ENCODE peak calls at places on chromosomes 2 and 18, in ten cellular contexts. One of them, this sample, is unnamed.

GRCh38 chr2:169736902-169737301 is 3.3 kb downstream of the KLHL23 start:
- DNase-seq in CD4-positive, alpha-beta T cell: no peak
- DNase-seq in GM20000: no peak
- DNase-seq in pons: no peak
- DNase-seq in activated naive CD8-positive, alpha-beta T cell treated with anti-CD3 and anti-CD28 coated beads, Interleukin-2, amount 50 U/mL, for 24 hours: no peak
- DNase-seq in stimulated activated CD4-positive, alpha-beta T cell treated with anti-CD3 and anti-CD28 coated beads, Interleukin-1b, Interleukin-23, amount 100 ng/mL, for 24 hours: no peak
- DNase-seq in heart left ventricle: no peak
- DNase-seq in memory B cell: no peak
- DNase-seq in MV-4-11: no peak
- DNase-seq in T-helper 9 cell: no peak
- DNase-seq in this sample: no peak

GRCh38 chr2:47313141-47313691 is 89.7 kb upstream of the MSH2 start:
- DNase-seq in CD4-positive, alpha-beta T cell: no peak
- DNase-seq in GM20000: no peak
- DNase-seq in pons: no peak
- DNase-seq in activated naive CD8-positive, alpha-beta T cell treated with anti-CD3 and anti-CD28 coated beads, Interleukin-2, amount 50 U/mL, for 24 hours: no peak
- DNase-seq in stimulated activated CD4-positive, alpha-beta T cell treated with anti-CD3 and anti-CD28 coated beads, Interleukin-1b, Interleukin-23, amount 100 ng/mL, for 24 hours: no peak
- DNase-seq in heart left ventricle: no peak
- DNase-seq in memory B cell: no peak
- DNase-seq in MV-4-11: no peak
- DNase-seq in T-helper 9 cell: no peak
- DNase-seq in this sample: no peak

GRCh38 chr2:241808701-241809382 is at the start of gene NEU4:
- DNase-seq in CD4-positive, alpha-beta T cell: no peak
- DNase-seq in GM20000: peak; percentile 10
- DNase-seq in pons: no peak
- DNase-seq in activated naive CD8-positive, alpha-beta T cell treated with anti-CD3 and anti-CD28 coated beads, Interleukin-2, amount 50 U/mL, for 24 hours: no peak
- DNase-seq in stimulated activated CD4-positive, alpha-beta T cell treated with anti-CD3 and anti-CD28 coated beads, Interleukin-1b, Interleukin-23, amount 100 ng/mL, for 24 hours: no peak
- DNase-seq in heart left ventricle: peak; percentile 52
- DNase-seq in memory B cell: no peak
- DNase-seq in MV-4-11: no peak
- DNase-seq in T-helper 9 cell: no peak
- DNase-seq in this sample: no peak

GRCh38 chr18:36185901-36186460 is 1.3 kb upstream of the MOCOS start:
- DNase-seq in CD4-positive, alpha-beta T cell: no peak
- DNase-seq in GM20000: no peak
- DNase-seq in pons: no peak
- DNase-seq in activated naive CD8-positive, alpha-beta T cell treated with anti-CD3 and anti-CD28 coated beads, Interleukin-2, amount 50 U/mL, for 24 hours: no peak
- DNase-seq in stimulated activated CD4-positive, alpha-beta T cell treated with anti-CD3 and anti-CD28 coated beads, Interleukin-1b, Interleukin-23, amount 100 ng/mL, for 24 hours: no peak
- DNase-seq in heart left ventricle: no peak
- DNase-seq in memory B cell: no peak
- DNase-seq in MV-4-11: no peak
- DNase-seq in T-helper 9 cell: no peak
- DNase-seq in this sample: no peak

GRCh38 chr18:25896956-25897355 is 193.5 kb downstream of the SS18 start:
- DNase-seq in CD4-positive, alpha-beta T cell: no peak
- DNase-seq in GM20000: no peak
- DNase-seq in pons: no peak
- DNase-seq in activated naive CD8-positive, alpha-beta T cell treated with anti-CD3 and anti-CD28 coated beads, Interleukin-2, amount 50 U/mL, for 24 hours: no peak
- DNase-seq in stimulated activated CD4-positive, alpha-beta T cell treated with anti-CD3 and anti-CD28 coated beads, Interleukin-1b, Interleukin-23, amount 100 ng/mL, for 24 hours: no peak
- DNase-seq in heart left ventricle: no peak
- DNase-seq in memory B cell: no peak
- DNase-seq in MV-4-11: no peak
- DNase-seq in T-helper 9 cell: no peak
- DNase-seq in this sample: peak; percentile 90

GRCh38 chr2:66691199-66691975 is 256.5 kb downstream of the MEIS1 start:
- DNase-seq in CD4-positive, alpha-beta T cell: no peak
- DNase-seq in GM20000: no peak
- DNase-seq in pons: no peak
- DNase-seq in activated naive CD8-positive, alpha-beta T cell treated with anti-CD3 and anti-CD28 coated beads, Interleukin-2, amount 50 U/mL, for 24 hours: no peak
- DNase-seq in stimulated activated CD4-positive, alpha-beta T cell treated with anti-CD3 and anti-CD28 coated beads, Interleukin-1b, Interleukin-23, amount 100 ng/mL, for 24 hours: no peak
- DNase-seq in heart left ventricle: no peak
- DNase-seq in memory B cell: no peak
- DNase-seq in MV-4-11: no peak
- DNase-seq in T-helper 9 cell: no peak
- DNase-seq in this sample: peak; percentile 86

GRCh38 chr2:8249769-8250168 is 432.1 kb upstream of the ID2 start:
- DNase-seq in CD4-positive, alpha-beta T cell: no peak
- DNase-seq in GM20000: no peak
- DNase-seq in pons: no peak
- DNase-seq in activated naive CD8-positive, alpha-beta T cell treated with anti-CD3 and anti-CD28 coated beads, Interleukin-2, amount 50 U/mL, for 24 hours: no peak
- DNase-seq in stimulated activated CD4-positive, alpha-beta T cell treated with anti-CD3 and anti-CD28 coated beads, Interleukin-1b, Interleukin-23, amount 100 ng/mL, for 24 hours: no peak
- DNase-seq in heart left ventricle: no peak
- DNase-seq in memory B cell: no peak
- DNase-seq in MV-4-11: no peak
- DNase-seq in T-helper 9 cell: no peak
- DNase-seq in this sample: no peak

GRCh38 chr2:220129427-220129826 is 502.0 kb downstream of the SLC4A3 start:
- DNase-seq in CD4-positive, alpha-beta T cell: no peak
- DNase-seq in GM20000: no peak
- DNase-seq in pons: no peak
- DNase-seq in activated naive CD8-positive, alpha-beta T cell treated with anti-CD3 and anti-CD28 coated beads, Interleukin-2, amount 50 U/mL, for 24 hours: no peak
- DNase-seq in stimulated activated CD4-positive, alpha-beta T cell treated with anti-CD3 and anti-CD28 coated beads, Interleukin-1b, Interleukin-23, amount 100 ng/mL, for 24 hours: no peak
- DNase-seq in heart left ventricle: no peak
- DNase-seq in memory B cell: no peak
- DNase-seq in MV-4-11: no peak
- DNase-seq in T-helper 9 cell: no peak
- DNase-seq in this sample: no peak

GRCh38 chr18:72867721-72868665 is at the start of gene NETO1:
- DNase-seq in CD4-positive, alpha-beta T cell: no peak
- DNase-seq in GM20000: peak; percentile 48
- DNase-seq in pons: no peak
- DNase-seq in activated naive CD8-positive, alpha-beta T cell treated with anti-CD3 and anti-CD28 coated beads, Interleukin-2, amount 50 U/mL, for 24 hours: peak; percentile 6
- DNase-seq in stimulated activated CD4-positive, alpha-beta T cell treated with anti-CD3 and anti-CD28 coated beads, Interleukin-1b, Interleukin-23, amount 100 ng/mL, for 24 hours: no peak
- DNase-seq in heart left ventricle: no peak
- DNase-seq in memory B cell: peak; percentile 11
- DNase-seq in MV-4-11: no peak
- DNase-seq in T-helper 9 cell: no peak
- DNase-seq in this sample: no peak

GRCh38 chr2:157176602-157177001 is 80.9 kb upstream of the GALNT5 start:
- DNase-seq in CD4-positive, alpha-beta T cell: no peak
- DNase-seq in GM20000: no peak
- DNase-seq in pons: no peak
- DNase-seq in activated naive CD8-positive, alpha-beta T cell treated with anti-CD3 and anti-CD28 coated beads, Interleukin-2, amount 50 U/mL, for 24 hours: no peak
- DNase-seq in stimulated activated CD4-positive, alpha-beta T cell treated with anti-CD3 and anti-CD28 coated beads, Interleukin-1b, Interleukin-23, amount 100 ng/mL, for 24 hours: no peak
- DNase-seq in heart left ventricle: no peak
- DNase-seq in memory B cell: no peak
- DNase-seq in MV-4-11: no peak
- DNase-seq in T-helper 9 cell: no peak
- DNase-seq in this sample: no peak

GRCh38 chr2:51120754-51121280 is 88.9 kb upstream of the NRXN1 start:
- DNase-seq in CD4-positive, alpha-beta T cell: no peak
- DNase-seq in GM20000: no peak
- DNase-seq in pons: no peak
- DNase-seq in activated naive CD8-positive, alpha-beta T cell treated with anti-CD3 and anti-CD28 coated beads, Interleukin-2, amount 50 U/mL, for 24 hours: no peak
- DNase-seq in stimulated activated CD4-positive, alpha-beta T cell treated with anti-CD3 and anti-CD28 coated beads, Interleukin-1b, Interleukin-23, amount 100 ng/mL, for 24 hours: no peak
- DNase-seq in heart left ventricle: no peak
- DNase-seq in memory B cell: no peak
- DNase-seq in MV-4-11: no peak
- DNase-seq in T-helper 9 cell: no peak
- DNase-seq in this sample: no peak

GRCh38 chr18:57585846-57586242 is 658 bp downstream of the FECH start:
- DNase-seq in CD4-positive, alpha-beta T cell: no peak
- DNase-seq in GM20000: no peak
- DNase-seq in pons: no peak
- DNase-seq in activated naive CD8-positive, alpha-beta T cell treated with anti-CD3 and anti-CD28 coated beads, Interleukin-2, amount 50 U/mL, for 24 hours: no peak
- DNase-seq in stimulated activated CD4-positive, alpha-beta T cell treated with anti-CD3 and anti-CD28 coated beads, Interleukin-1b, Interleukin-23, amount 100 ng/mL, for 24 hours: no peak
- DNase-seq in heart left ventricle: no peak
- DNase-seq in memory B cell: no peak
- DNase-seq in MV-4-11: no peak
- DNase-seq in T-helper 9 cell: no peak
- DNase-seq in this sample: peak; percentile 44

GRCh38 chr18:59660976-59661743 is 36.1 kb downstream of the CCBE1 start:
- DNase-seq in CD4-positive, alpha-beta T cell: no peak
- DNase-seq in GM20000: no peak
- DNase-seq in pons: no peak
- DNase-seq in activated naive CD8-positive, alpha-beta T cell treated with anti-CD3 and anti-CD28 coated beads, Interleukin-2, amount 50 U/mL, for 24 hours: no peak
- DNase-seq in stimulated activated CD4-positive, alpha-beta T cell treated with anti-CD3 and anti-CD28 coated beads, Interleukin-1b, Interleukin-23, amount 100 ng/mL, for 24 hours: no peak
- DNase-seq in heart left ventricle: no peak
- DNase-seq in memory B cell: no peak
- DNase-seq in MV-4-11: no peak
- DNase-seq in T-helper 9 cell: no peak
- DNase-seq in this sample: no peak

GRCh38 chr2:234292205-234292954 is 204.5 kb downstream of the ARL4C start:
- DNase-seq in CD4-positive, alpha-beta T cell: peak; percentile 61
- DNase-seq in GM20000: peak; percentile 41
- DNase-seq in pons: no peak
- DNase-seq in activated naive CD8-positive, alpha-beta T cell treated with anti-CD3 and anti-CD28 coated beads, Interleukin-2, amount 50 U/mL, for 24 hours: no peak
- DNase-seq in stimulated activated CD4-positive, alpha-beta T cell treated with anti-CD3 and anti-CD28 coated beads, Interleukin-1b, Interleukin-23, amount 100 ng/mL, for 24 hours: peak; percentile 44
- DNase-seq in heart left ventricle: no peak
- DNase-seq in memory B cell: no peak
- DNase-seq in MV-4-11: peak; percentile 92
- DNase-seq in T-helper 9 cell: peak; percentile 57
- DNase-seq in this sample: no peak

This sample was measured in G401.